ENCODE peak calls at places on chromosome 17, in nine cellular contexts. E is breast epithelium, N is fibroblast of lung, A is heart right ventricle, L is fibroblast of the aortic adventitia, Z is Peyer's patch, P is cardiac muscle cell, M is psoas muscle, J is NB4. R is an unnamed sample.

GRCh38 chr17:38333635-38334295 is 10.0 kb downstream of the GPR179 start:
- DNase-seq in M (peak), N (no peak), P (peak), J (peak), E (no peak), A (no peak), L (no peak), Z (no peak), R (no peak)

GRCh38 chr17:19327039-19327776 is 35.3 kb downstream of the B9D1 start:
- DNase-seq in N (peak), Z (no peak), L (peak), M (no peak), A (no peak), P (no peak), J (no peak), E (no peak), R (peak)

GRCh38 chr17:42608692-42609181 is 437 bp downstream of the RETREG3 start:
- DNase-seq in N (no peak), E (no peak), A (no peak), J (peak), M (peak), Z (peak), P (no peak), L (no peak), R (peak)

GRCh38 chr17:39393732-39394131 is 7.7 kb downstream of the FBXL20 start:
- DNase-seq in A (no peak), E (no peak), J (peak), M (no peak), P (no peak), L (peak), Z (no peak), N (peak), R (no peak)

GRCh38 chr17:19331553-19332245 is 30.8 kb downstream of the B9D1 start:
- DNase-seq in L (no peak), J (no peak), A (no peak), Z (no peak), P (no peak), N (peak), E (no peak), M (no peak), R (peak)

GRCh38 chr17:35963663-35964062 is 17.6 kb downstream of the CCL16 start:
- DNase-seq in P (no peak), E (no peak), N (no peak), A (no peak), L (no peak), M (no peak), J (no peak), Z (no peak), R (no peak)

GRCh38 chr17:382644-383533 is 30.3 kb upstream of the RPH3AL start:
- DNase-seq in J (peak), N (peak), L (peak), P (peak), A (no peak), M (no peak), E (no peak), Z (no peak), R (peak)

GRCh38 chr17:36732351-36732750 is 131.0 kb downstream of the MRM1 start:
- DNase-seq in A (no peak), Z (no peak), E (no peak), L (no peak), P (no peak), N (no peak), M (no peak), J (no peak), R (no peak)

GRCh38 chr17:48416971-48417370 is 13.0 kb downstream of the SKAP1 start:
- DNase-seq in N (no peak), E (no peak), A (no peak), M (no peak), P (no peak), L (no peak), J (no peak), Z (no peak), R (no peak)

GRCh38 chr17:32355649-32356377 is 5.9 kb downstream of the ZNF207 start:
- DNase-seq in J (no peak), L (no peak), M (no peak), N (peak), E (no peak), P (peak), A (no peak), Z (no peak), R (no peak)

GRCh38 chr17:41522301-41523224 is 3.9 kb upstream of the KRT15 start:
- DNase-seq in P (no peak), A (no peak), N (no peak), J (no peak), L (no peak), Z (no peak), M (no peak), E (peak), R (no peak)

GRCh38 chr17:46121841-46122485 is 71.3 kb downstream of the KANSL1 start:
- DNase-seq in M (no peak), Z (no peak), A (no peak), N (no peak), E (no peak), P (no peak), J (no peak), L (no peak), R (no peak)

GRCh38 chr17:38867179-38867994 is 2.5 kb upstream of the LASP1 start:
- DNase-seq in A (no peak), P (peak), E (no peak), N (peak), J (peak), M (no peak), L (peak), Z (peak), R (peak)

GRCh38 chr17:64718058-64718457 is 56.0 kb upstream of the SMURF2 start:
- DNase-seq in J (no peak), L (no peak), P (no peak), M (no peak), N (no peak), E (no peak), Z (no peak), A (no peak), R (no peak)

GRCh38 chr17:69948406-69948805 is 126.6 kb upstream of the KCNJ16 start:
- DNase-seq in P (no peak), E (no peak), Z (no peak), M (no peak), L (no peak), J (no peak), N (no peak), A (no peak), R (no peak)

GRCh38 chr17:34259151-34259550 is 4.1 kb downstream of the CCL2 start:
- DNase-seq in E (no peak), Z (no peak), J (no peak), A (no peak), L (peak), M (no peak), P (no peak), N (peak), R (no peak)

GRCh38 chr17:59848778-59849177 is 44.0 kb downstream of the TUBD1 start:
- DNase-seq in L (peak), M (peak), P (no peak), J (peak), Z (no peak), N (peak), A (peak), E (no peak), R (peak)

GRCh38 chr17:57294629-57295501 is 38.5 kb downstream of the MSI2 start:
- DNase-seq in P (no peak), L (no peak), E (no peak), N (peak), A (peak), J (peak), M (peak), Z (no peak), R (peak)

GRCh38 chr17:77437017-77437416 is 296.2 kb downstream of the SEC14L1 start:
- DNase-seq in J (peak), A (peak), E (no peak), L (peak), P (no peak), Z (peak), N (peak), M (no peak), R (peak)

GRCh38 chr17:8963665-8964258 is 1.7 kb downstream of the PIK3R5 start:
- DNase-seq in E (no peak), Z (no peak), J (peak), M (no peak), L (no peak), P (no peak), A (no peak), N (no peak), R (no peak)

GRCh38 chr17:8964801-8965393 is 610 bp downstream of the PIK3R5 start:
- DNase-seq in P (no peak), M (no peak), A (no peak), L (no peak), N (no peak), Z (peak), J (peak), E (no peak), R (no peak)

GRCh38 chr17:8966926-8967325 is 1.4 kb upstream of the PIK3R5 start:
- DNase-seq in P (no peak), A (no peak), E (no peak), M (no peak), Z (peak), L (no peak), N (no peak), J (peak), R (no peak)

GRCh38 chr17:8963017-8963416 is 2.5 kb downstream of the PIK3R5 start:
- DNase-seq in L (no peak), N (no peak), A (no peak), M (no peak), J (no peak), E (no peak), P (no peak), Z (no peak), R (no peak)

DNA sequence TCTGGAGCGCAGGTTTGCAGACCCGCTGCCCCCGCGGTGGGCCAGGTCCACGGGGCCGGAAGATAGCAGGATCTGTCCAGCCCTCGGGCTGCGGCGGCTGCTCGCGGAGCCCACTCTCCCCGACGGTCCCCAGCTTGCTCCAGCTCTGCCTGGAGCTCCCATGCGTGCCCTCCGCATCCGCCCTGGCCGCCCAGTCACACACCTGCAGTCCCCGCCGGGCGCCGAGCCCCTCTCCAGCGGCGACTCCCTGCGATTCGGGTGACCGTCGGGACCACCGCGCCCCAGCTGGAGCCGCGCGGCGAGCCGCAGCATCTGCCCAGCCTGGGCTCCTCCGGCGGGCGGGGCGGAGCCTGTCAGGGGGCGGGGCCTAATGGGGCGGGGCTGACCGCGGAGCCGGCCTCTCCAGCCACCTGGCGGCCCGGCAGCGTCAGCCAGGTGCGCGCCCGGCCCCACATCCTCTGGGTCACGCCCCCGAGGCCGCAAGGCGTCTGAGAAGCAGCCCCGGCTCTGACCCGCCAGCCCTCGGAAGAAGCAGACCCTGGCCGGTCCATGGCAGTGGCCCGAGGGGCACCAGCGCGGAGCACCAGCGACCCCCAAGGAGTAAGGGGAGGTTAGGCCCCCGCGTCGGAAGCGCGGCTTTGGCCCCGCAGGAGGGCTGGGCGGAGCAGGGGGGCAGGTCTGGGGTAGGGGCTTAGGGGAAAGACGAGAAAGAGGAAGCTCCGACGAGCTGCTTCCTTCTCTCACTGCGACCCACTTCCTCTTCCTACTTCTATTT is at the start of gene PIK3R5:
- DNase-seq in L (no peak), J (peak), E (no peak), N (no peak), A (peak), P (peak), M (peak), Z (peak), R (no peak)
- H3K4me3 ChIP-seq in L (no peak), J (peak), E (peak), N (no peak), A (peak), P (peak), M (peak), Z (peak), R (no peak)

DNA sequence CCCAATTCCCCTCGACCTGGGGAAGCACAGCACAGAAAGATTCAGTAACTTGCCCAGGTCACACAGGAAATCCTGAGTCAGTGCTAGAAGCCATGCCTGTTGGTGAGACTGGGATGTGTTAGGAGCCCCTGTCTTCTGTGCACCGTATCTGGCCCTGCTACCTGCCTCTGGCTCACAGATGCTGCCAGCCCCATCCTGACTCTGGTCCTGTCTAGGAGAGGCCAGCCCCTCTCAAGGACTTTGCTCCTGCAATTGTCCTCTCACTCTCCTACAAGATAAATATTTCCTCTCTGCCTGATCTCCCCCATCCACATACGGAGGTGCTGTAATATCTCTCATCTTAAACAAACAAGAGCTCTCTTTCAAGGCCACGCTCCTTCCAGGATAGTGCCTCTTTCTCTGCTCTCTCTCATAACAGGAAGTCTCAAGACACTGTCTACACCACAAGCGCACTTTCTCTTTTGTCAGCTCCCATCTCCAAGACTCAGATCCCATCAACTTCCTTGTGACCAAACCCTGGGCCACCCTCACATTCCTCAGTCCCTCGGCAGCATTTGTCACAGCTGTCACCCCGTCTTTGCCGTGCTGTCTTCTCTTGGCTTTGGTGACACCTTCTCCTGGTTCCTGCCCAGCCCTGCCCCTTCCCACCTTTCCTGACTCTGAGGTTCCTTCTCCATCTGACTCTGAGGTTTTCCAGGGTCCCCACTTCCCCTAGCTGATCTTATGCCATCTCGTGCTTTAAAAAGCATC is 1.9 kb downstream of the SLC13A2 start:
- DNase-seq in J (no peak), M (no peak), N (no peak), Z (no peak), E (peak), L (no peak), A (no peak), P (no peak), R (no peak)
- TF ChIP-seq CTCF in J (no peak), M (no peak), N (no peak), Z (no peak), E (no peak), L (no peak), A (no peak), P (no peak), R (no peak)

GRCh38 chr17:17682737-17683675 is 1.7 kb downstream of the RAI1 start:
- DNase-seq in Z (peak), N (peak), M (peak), A (peak), J (peak), L (peak), P (peak), E (no peak), R (peak)

GRCh38 chr17:17685775-17686291 is 4.6 kb downstream of the RAI1 start:
- DNase-seq in A (no peak), M (no peak), J (peak), P (no peak), N (peak), L (peak), Z (no peak), E (no peak), R (peak)

GRCh38 chr17:17684901-17685774 is 3.9 kb downstream of the RAI1 start:
- DNase-seq in J (no peak), A (no peak), L (peak), P (no peak), E (no peak), N (peak), Z (no peak), M (no peak), R (peak)

GRCh38 chr17:17682293-17682736 is 1.1 kb downstream of the RAI1 start:
- DNase-seq in N (peak), A (peak), E (no peak), M (no peak), P (peak), J (peak), Z (peak), L (peak), R (peak)

DNA sequence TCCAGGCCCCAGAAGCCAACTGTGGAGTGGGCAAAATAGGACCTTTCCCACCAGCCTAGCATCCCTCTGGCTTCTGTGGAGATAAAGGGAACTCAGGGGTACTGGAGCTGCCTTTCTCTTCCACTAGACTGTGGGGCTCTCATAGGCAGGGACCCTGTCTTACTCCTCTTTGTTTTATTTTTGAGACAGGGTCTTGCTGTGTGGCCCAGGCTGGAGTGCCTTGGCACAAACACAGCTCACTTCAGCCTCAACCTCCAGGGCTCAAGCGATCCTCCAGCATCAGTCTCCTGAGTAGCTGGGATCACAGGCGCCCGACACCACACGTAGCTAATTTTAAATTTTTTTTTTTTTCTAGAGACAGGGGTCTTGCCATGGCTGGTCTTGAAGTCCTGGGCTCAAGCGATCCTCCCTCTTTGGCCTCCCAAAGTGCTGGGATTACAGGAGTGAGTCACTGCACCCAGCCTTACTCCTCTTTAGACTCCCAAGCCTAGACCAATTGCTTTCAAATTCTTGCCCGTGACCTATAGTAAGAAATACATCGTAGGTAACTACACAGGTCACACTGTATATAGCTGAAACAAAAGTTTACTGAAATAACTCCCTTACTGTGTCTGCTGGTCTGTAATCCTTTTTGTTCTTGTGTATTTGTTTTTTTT is 2.6 kb downstream of the RAI1 start:
- DNase-seq in L (peak), P (no peak), Z (no peak), M (no peak), J (no peak), N (no peak), E (no peak), A (no peak), R (peak)
- H3K4me3 ChIP-seq in L (peak), P (peak), Z (no peak), M (peak), J (no peak), N (no peak), E (peak), A (peak), R (peak)

DNA sequence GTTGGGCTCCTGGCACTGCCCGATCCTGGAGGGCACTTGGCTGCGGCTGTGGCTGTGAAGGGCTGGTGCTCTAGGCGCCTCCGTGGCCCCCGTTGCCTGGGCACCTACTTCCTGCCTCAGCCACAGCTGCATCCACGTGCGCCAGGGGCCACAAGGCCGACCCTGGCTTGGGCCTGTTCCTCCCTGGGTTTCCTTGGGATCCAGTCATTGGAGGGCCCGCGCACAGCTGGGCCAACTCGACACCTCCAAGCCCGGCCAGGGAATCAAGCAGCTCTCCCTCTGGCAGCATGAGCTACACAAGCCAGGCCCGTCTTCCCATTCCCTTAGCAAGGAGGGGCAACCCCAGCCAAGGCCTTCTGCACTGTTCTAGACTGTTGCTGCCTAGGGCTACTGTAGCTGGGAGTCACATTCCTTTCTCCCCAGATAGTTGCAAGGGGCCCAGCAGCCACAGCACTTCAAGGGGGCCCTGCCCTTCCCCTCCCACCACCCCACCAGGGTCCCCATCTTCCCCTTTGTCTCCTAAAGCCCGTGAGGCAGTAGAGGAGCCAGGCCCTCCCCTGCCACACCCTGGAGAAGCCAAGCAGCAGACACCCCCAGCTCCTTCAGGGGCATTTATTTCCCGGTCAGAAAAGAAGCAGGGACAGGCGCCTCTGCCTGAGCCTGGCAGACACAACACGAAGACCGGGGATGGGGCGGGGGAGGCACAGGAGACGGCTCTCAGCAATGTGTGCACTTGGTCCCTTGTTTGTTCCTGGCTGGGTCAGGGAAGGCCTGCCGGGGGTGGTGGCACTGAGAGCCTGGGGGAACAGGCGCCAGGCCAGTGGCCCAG is 3.8 kb downstream of the ARHGDIA start:
- DNase-seq in Z (no peak), L (peak), A (no peak), J (peak), E (no peak), P (peak), N (peak), M (no peak), R (peak)
- TF ChIP-seq CTCF in Z (no peak), L (no peak), A (no peak), J (no peak), E (no peak), P (no peak), N (no peak), M (no peak), R (no peak)

GRCh38 chr17:12659500-12659899 is 6.2 kb upstream of the MYOCD start:
- DNase-seq in N (peak), M (no peak), J (no peak), A (no peak), E (no peak), Z (no peak), P (no peak), L (peak), R (peak)
- H3K4me3 ChIP-seq in N (no peak), M (no peak), J (no peak), A (no peak), E (no peak), Z (no peak), P (no peak), L (no peak), R (no peak)

DNA sequence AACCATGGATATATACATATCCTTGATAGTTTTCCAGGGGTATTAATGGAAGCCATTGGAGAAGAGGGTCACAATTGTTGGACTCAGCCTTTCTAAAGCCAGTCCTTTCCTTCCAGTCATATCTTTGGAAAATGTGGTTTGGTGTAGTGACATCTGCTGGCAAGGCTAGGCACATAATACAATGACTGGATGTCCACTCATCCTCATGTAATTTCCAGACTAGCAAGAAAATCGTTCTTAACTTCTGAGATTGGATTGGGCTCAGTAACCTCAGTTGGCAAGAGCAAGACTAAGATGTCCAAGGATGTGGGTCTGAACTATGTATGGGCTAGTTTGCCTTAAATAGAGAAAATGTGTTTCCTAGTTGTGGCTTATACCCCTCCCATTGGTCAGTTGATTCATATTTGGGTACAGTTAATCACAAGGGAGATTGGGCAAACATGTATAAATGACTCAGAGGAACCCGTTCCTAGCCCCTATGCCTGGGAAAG is 8.7 kb upstream of the KAT7 start:
- DNase-seq in N (peak), L (peak), Z (peak), P (peak), A (no peak), E (no peak), M (no peak), J (peak), R (peak)
- TF ChIP-seq CTCF in N (peak), L (peak), Z (peak), P (peak), A (peak), E (no peak), M (peak), J (peak), R (peak)

R was measured in fibroblast of villous mesenchyme.